ENCODE peak calls at places on chromosomes 5 and 9, in four cellular contexts. Y is foreskin fibroblast, F is epithelial cell of esophagus, S is fibroblast of mammary gland. J is an unnamed sample.

GRCh38 chr9:29290519-29290918 is 1717.2 kb upstream of the C9orf72 start:
- DNase-seq in S (no peak), F (no peak), Y (no peak), J (no peak)

GRCh38 chr5:104598285-104598684 is 1035.7 kb upstream of the NUDT12 start:
- DNase-seq in F (no peak), Y (no peak), S (no peak), J (no peak)

GRCh38 chr5:96816430-96816939 is 8.7 kb upstream of the ERAP1 start:
- DNase-seq in Y (no peak), S (no peak), F (no peak), J (no peak)

GRCh38 chr9:96721731-96722429 is 56.0 kb downstream of the ZNF510 start:
- DNase-seq in S (no peak), Y (no peak), F (no peak), J (no peak)

GRCh38 chr9:129172816-129173215 is 5.2 kb downstream of the IER5L start:
- DNase-seq in S (no peak), Y (peak; percentile 50), F (no peak), J (no peak)

GRCh38 chr9:98865284-98865683 is 57.8 kb downstream of the GALNT12 start:
- DNase-seq in F (no peak), S (no peak), Y (no peak), J (no peak)

GRCh38 chr5:110536120-110537115 is 190.1 kb downstream of the TMEM232 start:
- DNase-seq in F (no peak), Y (peak; percentile 3), S (peak; percentile 3), J (peak; percentile 48)

GRCh38 chr9:116337015-116337414 is 183.4 kb downstream of the PAPPA start:
- DNase-seq in F (peak; percentile 40), S (peak; percentile 48), Y (peak; percentile 80), J (peak; percentile 59)

GRCh38 chr5:371811-372555 is 50.5 kb downstream of the AHRR start:
- DNase-seq in Y (peak; percentile 53), S (no peak), F (no peak), J (peak; percentile 40)

GRCh38 chr9:125613156-125613555 is 93.9 kb downstream of the MAPKAP1 start:
- DNase-seq in Y (no peak), F (no peak), S (no peak), J (no peak)

GRCh38 chr9:134025606-134026541 is 593 bp downstream of the BRD3OS start:
- DNase-seq in F (peak; percentile 32), Y (peak; percentile 75), S (peak; percentile 33), J (peak; percentile 40)

GRCh38 chr5:110496276-110496675 is 230.2 kb downstream of the TMEM232 start:
- DNase-seq in S (no peak), Y (no peak), F (no peak), J (peak; percentile 9)

GRCh38 chr9:22053178-22053577 is 44.1 kb upstream of the CDKN2B start:
- DNase-seq in F (no peak), S (peak; percentile 31), Y (peak; percentile 34), J (no peak)

GRCh38 chr5:94538260-94538659 is 80.1 kb downstream of the KIAA0825 start:
- DNase-seq in Y (no peak), S (no peak), F (no peak), J (no peak)

GRCh38 chr5:80399553-80400239 is 8.2 kb upstream of the ZFYVE16 start:
- DNase-seq in F (peak; percentile 80), S (peak; percentile 86), Y (peak; percentile 70), J (peak; percentile 79)

GRCh38 chr5:33800221-33800950 is 91.4 kb downstream of the ADAMTS12 start:
- DNase-seq in Y (no peak), F (no peak), S (peak; percentile 47), J (no peak)

GRCh38 chr9:130348341-130348740 is 82.8 kb downstream of the HMCN2 start:
- DNase-seq in S (no peak), Y (no peak), F (no peak), J (no peak)

GRCh38 chr5:61450170-61450815 is 118.2 kb downstream of the ZSWIM6 start:
- DNase-seq in Y (peak; percentile 88), F (peak; percentile 80), S (peak; percentile 92), J (peak; percentile 96)

GRCh38 chr5:72402381-72402890 is 82.3 kb downstream of the PTCD2 start:
- DNase-seq in S (peak; percentile 25), Y (peak; percentile 83), F (peak; percentile 57), J (peak; percentile 52)

GRCh38 chr9:127311239-127311741 is 46.7 kb downstream of the GARNL3 start:
- DNase-seq in Y (peak; percentile 91), S (peak; percentile 71), F (peak; percentile 77), J (peak; percentile 79)

GRCh38 chr9:117825609-117826347 is 121.6 kb downstream of the TLR4 start:
- DNase-seq in Y (no peak), F (no peak), S (no peak), J (no peak)

GRCh38 chr5:97183100-97183929 is at the start of gene RIOK2:
- DNase-seq in S (peak; percentile 94), F (peak; percentile 95), Y (peak; percentile 97), J (peak; percentile 93)

GRCh38 chr5:9947231-9947693 is 302.4 kb downstream of the ATPSCKMT start:
- DNase-seq in Y (no peak), S (no peak), F (peak; percentile 98), J (no peak)

GRCh38 chr9:106864533-106865143 is 1.7 kb downstream of the ZNF462 start:
- DNase-seq in S (peak; percentile 52), F (peak; percentile 67), Y (peak; percentile 52), J (peak; percentile 51)

GRCh38 chr5:81422671-81423070 is 28.7 kb upstream of the ACOT12 start:
- DNase-seq in S (peak; percentile 95), Y (peak; percentile 96), F (peak; percentile 68), J (peak; percentile 60)

GRCh38 chr9:93061260-93061751 is 2.8 kb downstream of the SUSD3 start:
- DNase-seq in F (no peak), Y (no peak), S (no peak), J (no peak)

GRCh38 chr9:135134253-135135028 is 47.0 kb downstream of the OLFM1 start:
- DNase-seq in Y (no peak), F (no peak), S (no peak), J (no peak)

GRCh38 chr9:116008278-116008677 is 145.3 kb upstream of the PAPPA start:
- DNase-seq in Y (no peak), S (no peak), F (peak; percentile 37), J (no peak)

GRCh38 chr5:132259061-132259851 is 1.8 kb downstream of the PDLIM4 start:
- DNase-seq in Y (peak; percentile 98), F (peak; percentile 80), S (peak; percentile 92), J (peak; percentile 93)

GRCh38 chr9:18208166-18209059 is 265.5 kb upstream of the ADAMTSL1 start:
- DNase-seq in F (peak; percentile 72), S (peak; percentile 41), Y (peak; percentile 61), J (peak; percentile 41)

GRCh38 chr5:31585519-31586270 is 53.2 kb upstream of the PDZD2 start:
- DNase-seq in S (no peak), F (no peak), Y (peak; percentile 39), J (peak; percentile 10)

GRCh38 chr5:178413992-178414391 is 176.2 kb downstream of the COL23A1 start:
- DNase-seq in S (no peak), F (no peak), Y (no peak), J (no peak)

GRCh38 chr9:8188720-8189407 is 389.3 kb upstream of the DMAC1 start:
- DNase-seq in Y (peak; percentile 82), S (peak; percentile 62), F (no peak), J (no peak)

GRCh38 chr9:120764476-120764875 is 28.7 kb downstream of the FBXW2 start:
- DNase-seq in S (no peak), F (no peak), Y (no peak), J (no peak)

GRCh38 chr5:50535393-50535792 is 94.3 kb upstream of the EMB start:
- DNase-seq in F (no peak), S (no peak), Y (no peak), J (no peak)

DNA sequence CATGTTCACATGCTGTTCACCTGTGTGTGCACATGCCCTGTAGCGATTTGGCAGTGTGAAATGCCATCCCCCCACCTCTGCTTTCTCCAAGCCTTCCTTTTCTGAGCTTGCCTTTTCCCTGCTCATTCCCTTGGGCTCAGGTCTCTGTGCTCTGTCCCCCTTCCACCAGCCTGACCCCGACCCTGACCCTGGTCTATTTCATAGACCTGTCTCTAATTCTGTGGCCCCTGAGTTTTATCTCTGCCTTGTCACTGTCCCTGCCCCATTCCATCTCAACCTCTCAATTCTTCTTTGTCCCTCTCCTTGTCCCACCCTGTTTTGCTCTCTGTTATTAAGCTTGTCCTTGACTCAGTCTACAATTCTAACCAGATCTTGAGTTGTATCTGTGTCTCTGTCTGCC is 735 bp downstream of the ARAP3 start:
- DNase-seq in Y (no peak), F (no peak), S (no peak), J (no peak)
- H3K4me3 ChIP-seq in Y (peak overlapping the region; percentile 34), F (peak overlapping the region; percentile 45), S (peak overlapping the region; percentile 36), J (peak overlapping the region; percentile 59)

GRCh38 chr5:56816546-56817081 is 1.3 kb downstream of the MAP3K1 start:
- DNase-seq in F (peak; percentile 70), S (peak; percentile 49), Y (peak; percentile 70), J (peak; percentile 52)

GRCh38 chr5:56813302-56813701 is 2.0 kb upstream of the MAP3K1 start:
- DNase-seq in S (no peak), F (no peak), Y (no peak), J (no peak)

GRCh38 chr5:56814361-56814962 is 887 bp upstream of the MAP3K1 start:
- DNase-seq in Y (peak; percentile 23), S (no peak), F (no peak), J (no peak)

GRCh38 chr5:56815657-56816545 is 552 bp downstream of the MAP3K1 start:
- DNase-seq in Y (peak; percentile 76), F (peak; percentile 62), S (peak; percentile 16), J (peak; percentile 40)

DNA sequence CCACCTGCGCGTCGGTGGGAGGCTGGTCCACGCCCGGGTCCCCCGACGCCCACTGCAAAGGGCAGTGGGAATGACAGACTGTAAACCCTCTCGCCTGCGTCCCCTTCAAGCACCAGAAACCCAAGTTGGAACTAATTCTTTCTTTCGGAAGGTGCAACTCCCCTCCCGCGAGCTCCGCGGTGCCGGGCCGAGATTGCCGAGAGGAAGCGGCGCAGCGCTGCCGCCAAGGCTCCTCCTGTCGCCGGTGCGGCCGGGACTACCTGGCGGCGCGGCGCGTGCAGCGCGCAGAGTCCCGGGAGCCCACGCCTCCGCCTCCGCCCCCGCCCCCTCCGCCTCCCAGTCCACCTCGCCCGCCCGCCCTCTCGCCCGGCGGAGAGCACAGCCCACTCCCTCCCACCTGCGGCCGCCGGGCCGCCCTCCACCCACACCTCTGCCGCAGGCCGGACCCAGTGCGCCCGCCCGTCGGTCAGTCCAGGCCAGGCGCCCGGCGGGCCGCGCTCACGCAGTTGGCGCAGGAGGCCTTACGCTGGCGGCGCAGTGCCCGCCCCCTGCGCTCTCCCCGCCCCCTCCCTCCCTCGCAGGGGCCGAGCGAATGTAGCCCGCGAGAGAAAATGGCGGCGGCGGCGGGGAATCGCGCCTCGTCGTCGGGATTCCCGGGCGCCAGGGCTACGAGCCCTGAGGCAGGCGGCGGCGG is at the start of gene MAP3K1:
- DNase-seq in Y (peak; percentile 86), S (peak; percentile 48), F (peak; percentile 82), J (peak; percentile 54)
- TF ChIP-seq CTCF in Y (no peak), S (no peak), F (peak; percentile 17), J (no peak)

GRCh38 chr5:174725261-174725990 is 1.0 kb downstream of the MSX2 start:
- DNase-seq in S (no peak), Y (no peak), F (no peak), J (no peak)
- H3K4me3 ChIP-seq in S (peak overlapping the region; percentile 57), Y (peak overlapping the region; percentile 62), F (no peak overlapping the region), J (peak overlapping the region; percentile 62)

GRCh38 chr5:127907907-127908306 is 175.7 kb upstream of the SLC12A2 start:
- DNase-seq in Y (no peak), S (no peak), F (no peak), J (no peak)
- TF ChIP-seq CTCF in Y (no peak), S (no peak), F (no peak), J (no peak)